ENCODE peak calls at places on chromosomes 12 and 14, in four cellular contexts. W is tibial artery, N is PC-9, H is tibial nerve. S is an unnamed sample. For H3K4me1, the result is how much of the 10 kb centered on the place peaks cover.

GRCh38 chr14:74785056-74785613 is 22.0 kb downstream of the YLPM1 start:
- DNase-seq in W (no peak), N (no peak), H (no peak), S (no peak)

GRCh38 chr14:74429991-74430390 is 4.0 kb upstream of the SYNDIG1L start:
- DNase-seq in W (peak), H (no peak), N (no peak), S (no peak)

GRCh38 chr12:14273911-14274306 is 91.6 kb upstream of the ATF7IP start:
- DNase-seq in W (no peak), N (no peak), H (no peak), S (no peak)

GRCh38 chr12:119780786-119781434 is 96.2 kb downstream of the CIT start:
- DNase-seq in W (no peak), N (peak), H (peak), S (no peak)

GRCh38 chr14:53963491-53964227 is 7.0 kb upstream of the BMP4 start:
- DNase-seq in H (no peak), N (peak), W (peak), S (peak)

GRCh38 chr12:101703487-101703886 is 6.0 kb downstream of the CHPT1 start:
- DNase-seq in N (no peak), W (no peak), H (no peak), S (no peak)

GRCh38 chr12:56236091-56236490 is 6.2 kb downstream of the SLC39A5 start:
- DNase-seq in N (no peak), H (no peak), W (no peak), S (no peak)

GRCh38 chr14:64324461-64325255 is 30.5 kb upstream of the ESR2 start:
- DNase-seq in N (no peak), W (no peak), H (no peak), S (no peak)

GRCh38 chr12:8088574-8088973 is 6.5 kb downstream of the NECAP1 start:
- DNase-seq in H (no peak), N (no peak), W (no peak), S (no peak)

GRCh38 chr12:32522322-32523221 is 123.2 kb downstream of the FGD4 start:
- DNase-seq in W (no peak), H (no peak), N (no peak), S (no peak)

GRCh38 chr14:99569725-99570541 is 34.1 kb downstream of the CCDC85C start:
- DNase-seq in W (no peak), H (no peak), N (no peak), S (no peak)

GRCh38 chr12:51622564-51622963 is 31.5 kb downstream of the SCN8A start:
- DNase-seq in N (no peak), W (no peak), H (no peak), S (no peak)

GRCh38 chr14:30260772-30261607 is 298.0 kb upstream of the G2E3 start:
- DNase-seq in H (no peak), N (no peak), W (no peak), S (no peak)

GRCh38 chr12:52701281-52701680 is 2.0 kb downstream of the KRT77 start:
- DNase-seq in W (no peak), N (no peak), H (no peak), S (no peak)

GRCh38 chr12:57836442-57837375 is 9.8 kb downstream of the CTDSP2 start:
- DNase-seq in H (peak), W (peak), N (no peak), S (peak)

GRCh38 chr12:49809369-49810158 is 18.6 kb downstream of the NCKAP5L start:
- DNase-seq in H (peak), W (no peak), N (no peak), S (peak)

GRCh38 chr14:35783699-35784098 is 25.4 kb downstream of the RALGAPA1 start:
- DNase-seq in H (no peak), W (no peak), N (no peak), S (no peak)

GRCh38 chr12:123271182-123271491 is 519 bp downstream of the CDK2AP1 start:
- DNase-seq in H (peak), W (no peak), N (peak), S (peak)

GRCh38 chr14:32472512-32473472 is 143.7 kb downstream of the AKAP6 start:
- DNase-seq in N (peak), W (no peak), H (no peak), S (peak)

GRCh38 chr14:97458302-97459137 is 661.3 kb downstream of the VRK1 start:
- DNase-seq in H (no peak), N (no peak), W (no peak), S (no peak)

GRCh38 chr14:57069702-57070101 is 199.0 kb downstream of the EXOC5 start:
- DNase-seq in H (no peak), N (no peak), W (no peak), S (no peak)

GRCh38 chr14:57068511-57068910 is 200.2 kb downstream of the EXOC5 start:
- DNase-seq in W (no peak), H (no peak), N (no peak), S (no peak)

GRCh38 chr14:57066887-57067513 is 201.7 kb downstream of the EXOC5 start:
- DNase-seq in N (peak), H (no peak), W (no peak), S (no peak)

GRCh38 chr14:57071639-57072038 is 197.1 kb downstream of the EXOC5 start:
- DNase-seq in W (no peak), N (no peak), H (no peak), S (no peak)

GRCh38 chr14:57066463-57066862 is 202.2 kb downstream of the EXOC5 start:
- DNase-seq in H (no peak), W (no peak), N (no peak), S (no peak)
- H3K4me1 ChIP-seq in H (under half), W (under half), N (under half), S (under half)

GRCh38 chr12:94660436-94660835 is 10.1 kb upstream of the TMCC3 start:
- DNase-seq in W (no peak), N (no peak), H (no peak), S (no peak)
- H3K4me1 ChIP-seq in W (under half), N (under half), H (under half), S (under half)

DNA sequence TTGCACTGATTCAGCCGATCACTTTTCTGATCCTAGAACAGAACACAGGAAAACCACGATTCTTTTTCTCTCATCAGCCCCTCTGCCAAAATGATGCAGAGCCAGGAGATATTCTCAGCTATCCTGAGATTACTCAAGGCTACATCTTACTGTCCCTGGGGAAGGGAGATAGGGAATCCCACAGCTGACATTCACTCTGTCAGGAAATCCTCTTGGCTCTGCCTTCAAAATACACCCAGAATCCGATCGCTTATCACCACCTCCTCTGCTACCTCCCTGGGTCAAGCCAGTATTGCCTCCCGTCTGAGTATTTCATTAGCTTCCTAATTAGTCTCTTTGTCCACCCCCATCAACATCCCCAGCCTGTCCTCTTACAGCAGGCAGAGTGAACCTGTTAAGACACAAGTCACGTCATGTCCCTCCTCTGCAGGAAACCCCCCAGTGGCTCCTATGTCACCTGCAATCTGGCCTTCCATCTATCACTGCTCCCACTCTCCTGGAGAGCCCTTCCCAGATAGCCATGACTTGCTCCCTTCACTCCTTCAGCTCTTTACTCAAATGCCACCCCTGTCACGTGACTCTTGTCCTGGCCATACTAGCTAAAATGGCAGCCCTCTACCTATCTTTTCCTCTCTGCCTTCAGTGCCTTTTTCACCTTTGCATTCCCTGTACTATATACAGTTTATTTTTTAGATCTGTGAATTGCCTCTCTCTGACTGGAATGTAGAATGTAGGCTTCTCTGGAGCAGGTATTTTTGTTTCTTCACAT is 70.3 kb downstream of the GALNT4 start:
- DNase-seq in W (no peak), H (no peak), N (no peak), S (peak)
- H3K4me1 ChIP-seq in W (under half), H (under half), N (under half), S (under half)

GRCh38 chr14:20441466-20441865 is 5.5 kb upstream of the KLHL33 start:
- DNase-seq in W (no peak), H (no peak), N (no peak), S (no peak)
- H3K4me1 ChIP-seq in W (under half), H (under half), N (under half), S (under half)

GRCh38 chr14:61701946-61702345 is 6.6 kb downstream of the HIF1A start:
- DNase-seq in N (no peak), H (no peak), W (no peak), S (no peak)
- H3K4me1 ChIP-seq in N (half or more), H (under half), W (under half), S (under half)

DNA sequence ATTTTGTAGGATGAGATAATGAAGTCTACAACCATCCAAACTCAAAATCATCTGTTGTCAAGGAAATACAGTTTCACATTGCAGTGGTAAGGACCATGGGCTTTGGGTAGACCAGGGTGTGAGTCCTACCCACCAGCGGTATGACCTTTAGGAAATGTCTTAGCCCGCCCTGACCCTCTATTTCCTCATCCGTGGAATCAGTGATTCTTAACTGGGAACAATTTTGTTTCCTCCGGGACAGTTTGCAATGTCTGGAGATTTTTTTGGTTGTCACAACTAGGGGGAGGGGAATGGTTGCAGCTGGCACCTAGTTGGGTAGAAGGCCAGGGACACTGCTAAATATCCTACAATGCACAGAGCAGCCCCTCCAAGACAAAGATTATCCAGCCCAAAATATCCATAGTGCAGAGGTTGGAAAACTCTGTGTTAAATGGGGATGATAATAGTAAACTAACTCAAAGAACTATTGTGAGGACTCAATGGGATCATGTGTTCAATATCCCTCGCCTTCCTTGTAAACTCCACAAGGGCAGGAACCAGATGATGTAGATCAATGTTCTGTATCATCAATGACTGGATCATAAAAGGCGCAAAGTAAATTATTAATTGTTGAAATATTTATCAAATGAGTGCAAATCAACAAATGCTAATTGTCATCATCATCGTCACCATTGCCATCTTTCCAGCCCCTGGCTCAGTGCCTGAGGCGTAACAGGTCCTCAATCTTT is 15.7 kb upstream of the IFT81 start:
- DNase-seq in N (no peak), W (peak), H (no peak), S (no peak)
- H3K4me1 ChIP-seq in N (under half), W (under half), H (under half), S (under half)

GRCh38 chr12:58896278-58896677 is 24.0 kb downstream of the LRIG3 start:
- DNase-seq in H (no peak), W (no peak), N (no peak), S (no peak)

GRCh38 chr12:58897969-58898368 is 22.3 kb downstream of the LRIG3 start:
- DNase-seq in N (no peak), W (no peak), H (no peak), S (no peak)

GRCh38 chr12:58906917-58907316 is 13.4 kb downstream of the LRIG3 start:
- DNase-seq in W (no peak), H (no peak), N (no peak), S (no peak)

GRCh38 chr12:58905422-58905821 is 14.9 kb downstream of the LRIG3 start:
- DNase-seq in W (no peak), N (no peak), H (no peak), S (no peak)

GRCh38 chr12:58901664-58902063 is 18.6 kb downstream of the LRIG3 start:
- DNase-seq in H (no peak), W (no peak), N (no peak), S (no peak)
- H3K4me1 ChIP-seq in H (under half), W (under half), N (under half), S (under half)

S was measured in heart right ventricle.